ENCODE peak calls at places on chromosomes 7 and 10, in ten cellular contexts. One of them, this sample, is unnamed. For H3K4me1, the result is how much of the 10 kb centered on the place peaks cover.

GRCh38 chr7:123494193-123494796 is 40.1 kb downstream of the IQUB start:
- DNase-seq in A549: peak
- DNase-seq in upper lobe of left lung: no peak
- DNase-seq in neuronal stem cell: no peak
- DNase-seq in upper lobe of right lung: no peak
- DNase-seq in stomach: no peak
- DNase-seq in H1: no peak
- DNase-seq in mucosa of descending colon: peak
- DNase-seq in H9: no peak
- DNase-seq in CD8-positive, alpha-beta memory T cell: no peak
- DNase-seq in this sample: no peak

GRCh38 chr10:60572511-60573194 is 183.0 kb upstream of the ANK3 start:
- DNase-seq in A549: no peak
- DNase-seq in upper lobe of left lung: no peak
- DNase-seq in neuronal stem cell: peak
- DNase-seq in upper lobe of right lung: no peak
- DNase-seq in stomach: peak
- DNase-seq in H1: no peak
- DNase-seq in mucosa of descending colon: peak
- DNase-seq in H9: peak
- DNase-seq in CD8-positive, alpha-beta memory T cell: no peak
- DNase-seq in this sample: no peak

GRCh38 chr10:103534621-103535498 is 41.4 kb downstream of the NEURL1 start:
- DNase-seq in A549: no peak
- DNase-seq in upper lobe of left lung: no peak
- DNase-seq in neuronal stem cell: no peak
- DNase-seq in upper lobe of right lung: peak
- DNase-seq in stomach: peak
- DNase-seq in H1: no peak
- DNase-seq in mucosa of descending colon: no peak
- DNase-seq in H9: peak
- DNase-seq in CD8-positive, alpha-beta memory T cell: no peak
- DNase-seq in this sample: no peak

GRCh38 chr10:52999258-52999657 is 226.7 kb upstream of the MBL2 start:
- DNase-seq in A549: no peak
- DNase-seq in upper lobe of left lung: no peak
- DNase-seq in neuronal stem cell: no peak
- DNase-seq in upper lobe of right lung: no peak
- DNase-seq in stomach: no peak
- DNase-seq in H1: no peak
- DNase-seq in mucosa of descending colon: no peak
- DNase-seq in H9: no peak
- DNase-seq in CD8-positive, alpha-beta memory T cell: no peak
- DNase-seq in this sample: no peak

GRCh38 chr10:94777886-94778458 is 15.5 kb downstream of the CYP2C19 start:
- DNase-seq in A549: no peak
- DNase-seq in upper lobe of left lung: no peak
- DNase-seq in neuronal stem cell: no peak
- DNase-seq in upper lobe of right lung: no peak
- DNase-seq in stomach: no peak
- DNase-seq in H1: no peak
- DNase-seq in mucosa of descending colon: no peak
- DNase-seq in H9: no peak
- DNase-seq in CD8-positive, alpha-beta memory T cell: no peak
- DNase-seq in this sample: no peak

GRCh38 chr7:140358771-140359095 is 39.6 kb downstream of the SLC37A3 start:
- DNase-seq in A549: no peak
- DNase-seq in upper lobe of left lung: no peak
- DNase-seq in neuronal stem cell: no peak
- DNase-seq in upper lobe of right lung: no peak
- DNase-seq in stomach: no peak
- DNase-seq in H1: no peak
- DNase-seq in mucosa of descending colon: no peak
- DNase-seq in H9: no peak
- DNase-seq in CD8-positive, alpha-beta memory T cell: peak
- DNase-seq in this sample: no peak

GRCh38 chr10:69278446-69278963 is at the start of gene HK1:
- DNase-seq in A549: no peak
- DNase-seq in upper lobe of left lung: no peak
- DNase-seq in neuronal stem cell: peak
- DNase-seq in upper lobe of right lung: no peak
- DNase-seq in stomach: no peak
- DNase-seq in H1: no peak
- DNase-seq in mucosa of descending colon: no peak
- DNase-seq in H9: no peak
- DNase-seq in CD8-positive, alpha-beta memory T cell: no peak
- DNase-seq in this sample: no peak

GRCh38 chr10:99598781-99599481 is 21.3 kb downstream of the SLC25A28 start:
- DNase-seq in A549: no peak
- DNase-seq in upper lobe of left lung: no peak
- DNase-seq in neuronal stem cell: no peak
- DNase-seq in upper lobe of right lung: no peak
- DNase-seq in stomach: no peak
- DNase-seq in H1: no peak
- DNase-seq in mucosa of descending colon: no peak
- DNase-seq in H9: no peak
- DNase-seq in CD8-positive, alpha-beta memory T cell: no peak
- DNase-seq in this sample: no peak

GRCh38 chr10:88115406-88115805 is 252.0 kb downstream of the PTEN start:
- DNase-seq in A549: no peak
- DNase-seq in upper lobe of left lung: no peak
- DNase-seq in neuronal stem cell: no peak
- DNase-seq in upper lobe of right lung: no peak
- DNase-seq in stomach: no peak
- DNase-seq in H1: no peak
- DNase-seq in mucosa of descending colon: no peak
- DNase-seq in H9: no peak
- DNase-seq in CD8-positive, alpha-beta memory T cell: no peak
- DNase-seq in this sample: no peak

GRCh38 chr7:41385996-41386395 is 316.9 kb downstream of the INHBA start:
- DNase-seq in A549: no peak
- DNase-seq in upper lobe of left lung: no peak
- DNase-seq in neuronal stem cell: no peak
- DNase-seq in upper lobe of right lung: no peak
- DNase-seq in stomach: no peak
- DNase-seq in H1: no peak
- DNase-seq in mucosa of descending colon: no peak
- DNase-seq in H9: peak
- DNase-seq in CD8-positive, alpha-beta memory T cell: no peak
- DNase-seq in this sample: no peak

GRCh38 chr10:944034-944831 is 12.7 kb upstream of the LARP4B start:
- DNase-seq in A549: no peak
- DNase-seq in upper lobe of left lung: peak
- DNase-seq in neuronal stem cell: no peak
- DNase-seq in upper lobe of right lung: peak
- DNase-seq in stomach: peak
- DNase-seq in H1: no peak
- DNase-seq in mucosa of descending colon: peak
- DNase-seq in H9: no peak
- DNase-seq in CD8-positive, alpha-beta memory T cell: no peak
- DNase-seq in this sample: peak

GRCh38 chr10:66780796-66781195 is 145.0 kb upstream of the LRRTM3 start:
- DNase-seq in A549: no peak
- DNase-seq in upper lobe of left lung: no peak
- DNase-seq in neuronal stem cell: no peak
- DNase-seq in upper lobe of right lung: no peak
- DNase-seq in stomach: no peak
- DNase-seq in H1: no peak
- DNase-seq in mucosa of descending colon: no peak
- DNase-seq in H9: no peak
- DNase-seq in CD8-positive, alpha-beta memory T cell: no peak
- DNase-seq in this sample: no peak

GRCh38 chr7:66110861-66111260 is 3.8 kb upstream of the CRCP start:
- DNase-seq in A549: peak
- DNase-seq in upper lobe of left lung: no peak
- DNase-seq in neuronal stem cell: no peak
- DNase-seq in upper lobe of right lung: no peak
- DNase-seq in stomach: no peak
- DNase-seq in H1: no peak
- DNase-seq in mucosa of descending colon: no peak
- DNase-seq in H9: no peak
- DNase-seq in CD8-positive, alpha-beta memory T cell: no peak
- DNase-seq in this sample: no peak

GRCh38 chr10:34407227-34407626 is 407.9 kb downstream of the PARD3 start:
- DNase-seq in A549: peak
- DNase-seq in upper lobe of left lung: no peak
- DNase-seq in neuronal stem cell: no peak
- DNase-seq in upper lobe of right lung: no peak
- DNase-seq in stomach: no peak
- DNase-seq in H1: no peak
- DNase-seq in mucosa of descending colon: no peak
- DNase-seq in H9: no peak
- DNase-seq in CD8-positive, alpha-beta memory T cell: no peak
- DNase-seq in this sample: no peak

GRCh38 chr7:27745064-27745583 is 5.2 kb downstream of the TAX1BP1 start:
- DNase-seq in A549: peak
- DNase-seq in upper lobe of left lung: no peak
- DNase-seq in neuronal stem cell: no peak
- DNase-seq in upper lobe of right lung: no peak
- DNase-seq in stomach: no peak
- DNase-seq in H1: no peak
- DNase-seq in mucosa of descending colon: no peak
- DNase-seq in H9: peak
- DNase-seq in CD8-positive, alpha-beta memory T cell: no peak
- DNase-seq in this sample: no peak

GRCh38 chr7:105011771-105012502 is 2.1 kb upstream of the KMT2E start:
- DNase-seq in A549: peak
- DNase-seq in upper lobe of left lung: no peak
- DNase-seq in neuronal stem cell: no peak
- DNase-seq in upper lobe of right lung: no peak
- DNase-seq in stomach: no peak
- DNase-seq in H1: no peak
- DNase-seq in mucosa of descending colon: peak
- DNase-seq in H9: no peak
- DNase-seq in CD8-positive, alpha-beta memory T cell: peak
- DNase-seq in this sample: no peak

GRCh38 chr7:105010538-105011523 is 3.2 kb upstream of the KMT2E start:
- DNase-seq in A549: no peak
- DNase-seq in upper lobe of left lung: no peak
- DNase-seq in neuronal stem cell: no peak
- DNase-seq in upper lobe of right lung: no peak
- DNase-seq in stomach: no peak
- DNase-seq in H1: no peak
- DNase-seq in mucosa of descending colon: no peak
- DNase-seq in H9: no peak
- DNase-seq in CD8-positive, alpha-beta memory T cell: no peak
- DNase-seq in this sample: no peak

GRCh38 chr7:105012503-105013282 is 1.3 kb upstream of the KMT2E start:
- DNase-seq in A549: peak
- DNase-seq in upper lobe of left lung: peak
- DNase-seq in neuronal stem cell: peak
- DNase-seq in upper lobe of right lung: peak
- DNase-seq in stomach: peak
- DNase-seq in H1: peak
- DNase-seq in mucosa of descending colon: peak
- DNase-seq in H9: peak
- DNase-seq in CD8-positive, alpha-beta memory T cell: peak
- DNase-seq in this sample: peak

GRCh38 chr7:105007298-105007697 is 6.7 kb upstream of the KMT2E start:
- DNase-seq in A549: no peak
- DNase-seq in upper lobe of left lung: no peak
- DNase-seq in neuronal stem cell: no peak
- DNase-seq in upper lobe of right lung: no peak
- DNase-seq in stomach: no peak
- DNase-seq in H1: no peak
- DNase-seq in mucosa of descending colon: no peak
- DNase-seq in H9: no peak
- DNase-seq in CD8-positive, alpha-beta memory T cell: no peak
- DNase-seq in this sample: no peak

GRCh38 chr7:105009667-105010537 is 4.1 kb upstream of the KMT2E start:
- DNase-seq in A549: no peak
- DNase-seq in upper lobe of left lung: no peak
- DNase-seq in neuronal stem cell: no peak
- DNase-seq in upper lobe of right lung: no peak
- DNase-seq in stomach: no peak
- DNase-seq in H1: no peak
- DNase-seq in mucosa of descending colon: no peak
- DNase-seq in H9: no peak
- DNase-seq in CD8-positive, alpha-beta memory T cell: no peak
- DNase-seq in this sample: no peak
- H3K4me1 ChIP-seq in A549: under half
- H3K4me1 ChIP-seq in upper lobe of left lung: half or more
- H3K4me1 ChIP-seq in neuronal stem cell: under half
- H3K4me1 ChIP-seq in upper lobe of right lung: under half
- H3K4me1 ChIP-seq in stomach: under half
- H3K4me1 ChIP-seq in H1: under half
- H3K4me1 ChIP-seq in mucosa of descending colon: under half
- H3K4me1 ChIP-seq in H9: under half
- H3K4me1 ChIP-seq in CD8-positive, alpha-beta memory T cell: under half
- H3K4me1 ChIP-seq in this sample: half or more

DNA sequence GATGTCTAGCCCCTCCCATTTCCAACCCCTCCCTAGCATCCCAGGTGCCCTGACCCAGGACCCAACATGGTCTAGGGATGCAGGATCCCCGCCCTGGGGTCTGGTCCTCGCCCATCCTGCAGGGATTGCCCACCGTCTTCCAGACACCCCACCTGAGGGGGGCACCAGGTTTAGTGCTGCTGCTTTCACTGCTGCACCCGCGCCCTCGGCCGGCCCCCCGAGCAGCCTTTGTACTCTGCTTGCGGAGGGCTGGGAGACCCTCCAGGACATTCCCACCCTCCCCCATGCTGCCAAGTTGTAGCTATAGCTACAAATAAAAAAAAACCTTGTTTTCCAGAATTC is 9.6 kb downstream of the ZYX start:
- DNase-seq in A549: no peak
- DNase-seq in upper lobe of left lung: no peak
- DNase-seq in neuronal stem cell: no peak
- DNase-seq in upper lobe of right lung: no peak
- DNase-seq in stomach: no peak
- DNase-seq in H1: no peak
- DNase-seq in mucosa of descending colon: no peak
- DNase-seq in H9: no peak
- DNase-seq in CD8-positive, alpha-beta memory T cell: no peak
- DNase-seq in this sample: no peak
- H3K4me1 ChIP-seq in A549: under half
- H3K4me1 ChIP-seq in upper lobe of left lung: half or more
- H3K4me1 ChIP-seq in neuronal stem cell: under half
- H3K4me1 ChIP-seq in upper lobe of right lung: half or more
- H3K4me1 ChIP-seq in stomach: half or more
- H3K4me1 ChIP-seq in H1: under half
- H3K4me1 ChIP-seq in mucosa of descending colon: under half
- H3K4me1 ChIP-seq in H9: under half
- H3K4me1 ChIP-seq in CD8-positive, alpha-beta memory T cell: under half
- H3K4me1 ChIP-seq in this sample: half or more

GRCh38 chr7:22351329-22351692 is 5.6 kb downstream of the RAPGEF5 start:
- DNase-seq in A549: no peak
- DNase-seq in upper lobe of left lung: no peak
- DNase-seq in neuronal stem cell: no peak
- DNase-seq in upper lobe of right lung: no peak
- DNase-seq in stomach: no peak
- DNase-seq in H1: no peak
- DNase-seq in mucosa of descending colon: no peak
- DNase-seq in H9: no peak
- DNase-seq in CD8-positive, alpha-beta memory T cell: no peak
- DNase-seq in this sample: no peak
- H3K4me1 ChIP-seq in A549: under half
- H3K4me1 ChIP-seq in upper lobe of left lung: under half
- H3K4me1 ChIP-seq in neuronal stem cell: under half
- H3K4me1 ChIP-seq in upper lobe of right lung: under half
- H3K4me1 ChIP-seq in stomach: under half
- H3K4me1 ChIP-seq in H1: under half
- H3K4me1 ChIP-seq in mucosa of descending colon: under half
- H3K4me1 ChIP-seq in H9: under half
- H3K4me1 ChIP-seq in CD8-positive, alpha-beta memory T cell: under half
- H3K4me1 ChIP-seq in this sample: under half

GRCh38 chr7:116528008-116528789 is 3.4 kb downstream of the CAV1 start:
- DNase-seq in A549: peak
- DNase-seq in upper lobe of left lung: no peak
- DNase-seq in neuronal stem cell: no peak
- DNase-seq in upper lobe of right lung: no peak
- DNase-seq in stomach: no peak
- DNase-seq in H1: no peak
- DNase-seq in mucosa of descending colon: peak
- DNase-seq in H9: no peak
- DNase-seq in CD8-positive, alpha-beta memory T cell: no peak
- DNase-seq in this sample: no peak
- H3K4me1 ChIP-seq in A549: half or more
- H3K4me1 ChIP-seq in upper lobe of left lung: under half
- H3K4me1 ChIP-seq in neuronal stem cell: under half
- H3K4me1 ChIP-seq in upper lobe of right lung: under half
- H3K4me1 ChIP-seq in stomach: under half
- H3K4me1 ChIP-seq in H1: under half
- H3K4me1 ChIP-seq in mucosa of descending colon: under half
- H3K4me1 ChIP-seq in H9: under half
- H3K4me1 ChIP-seq in CD8-positive, alpha-beta memory T cell: under half
- H3K4me1 ChIP-seq in this sample: under half

This sample was measured in lower lobe of right lung.